ENCODE peak calls at places on chromosomes 12 and 14, in five cellular contexts. E is stomach; W is CD8-positive, alpha-beta memory T cell; R is coronary artery; O is left lung. S is an unnamed sample.

GRCh38 chr12:130514149-130514551 is 176.5 kb downstream of the PIWIL1 start:
- DNase-seq in E (no peak), W (no peak), R (no peak), O (no peak), S (no peak)

GRCh38 chr14:58646479-58646878 is 8.7 kb downstream of the DACT1 start:
- DNase-seq in E (no peak), W (no peak), R (no peak), O (peak; percentile 62), S (no peak)

GRCh38 chr12:131912526-131913274 is 16.4 kb upstream of the PUS1 start:
- DNase-seq in E (peak; percentile 56), W (no peak), R (peak; percentile 90), O (peak; percentile 68), S (peak; percentile 58)

GRCh38 chr12:65511134-65511912 is 232.8 kb downstream of the MSRB3 start:
- DNase-seq in E (no peak), W (no peak), R (no peak), O (no peak), S (peak; percentile 79)

GRCh38 chr12:114626-115211 is 48.2 kb downstream of the IQSEC3 start:
- DNase-seq in E (no peak), W (no peak), R (no peak), O (no peak), S (no peak)

GRCh38 chr12:98058838-98059237 is 456.6 kb upstream of the TMPO start:
- DNase-seq in E (no peak), W (no peak), R (no peak), O (no peak), S (no peak)

GRCh38 chr12:120725151-120725658 is 421 bp upstream of the ACADS start:
- DNase-seq in E (no peak), W (no peak), R (no peak), O (no peak), S (no peak)

GRCh38 chr12:21371050-21371449 is 1.7 kb upstream of the IAPP start:
- DNase-seq in E (no peak), W (no peak), R (no peak), O (no peak), S (no peak)

GRCh38 chr14:76958975-76959710 is 69.4 kb downstream of the IRF2BPL start:
- DNase-seq in E (no peak), W (no peak), R (peak; percentile 92), O (no peak), S (no peak)

GRCh38 chr14:76208340-76208739 is 56.6 kb downstream of the GPATCH2L start:
- DNase-seq in E (no peak), W (no peak), R (no peak), O (no peak), S (no peak)

GRCh38 chr12:15910864-15911696 is at the start of gene DERA:
- DNase-seq in E (peak; percentile 87), W (peak; percentile 50), R (peak; percentile 86), O (peak; percentile 98), S (peak; percentile 88)

GRCh38 chr12:2498961-2499500 is 295.7 kb upstream of the FKBP4 start:
- DNase-seq in E (peak; percentile 74), W (no peak), R (no peak), O (no peak), S (no peak)

GRCh38 chr14:100438678-100439592 is 115.8 kb downstream of the SLC25A47 start:
- DNase-seq in E (peak; percentile 42), W (no peak), R (no peak), O (no peak), S (peak; percentile 34)

GRCh38 chr14:100435459-100435858 is 112.3 kb downstream of the SLC25A47 start:
- DNase-seq in E (no peak), W (no peak), R (no peak), O (no peak), S (no peak)

GRCh38 chr14:100438271-100438670 is 115.1 kb downstream of the SLC25A47 start:
- DNase-seq in E (no peak), W (no peak), R (no peak), O (no peak), S (no peak)

GRCh38 chr14:100434911-100435455 is 111.8 kb downstream of the SLC25A47 start:
- DNase-seq in E (no peak), W (no peak), R (no peak), O (no peak), S (no peak)

DNA sequence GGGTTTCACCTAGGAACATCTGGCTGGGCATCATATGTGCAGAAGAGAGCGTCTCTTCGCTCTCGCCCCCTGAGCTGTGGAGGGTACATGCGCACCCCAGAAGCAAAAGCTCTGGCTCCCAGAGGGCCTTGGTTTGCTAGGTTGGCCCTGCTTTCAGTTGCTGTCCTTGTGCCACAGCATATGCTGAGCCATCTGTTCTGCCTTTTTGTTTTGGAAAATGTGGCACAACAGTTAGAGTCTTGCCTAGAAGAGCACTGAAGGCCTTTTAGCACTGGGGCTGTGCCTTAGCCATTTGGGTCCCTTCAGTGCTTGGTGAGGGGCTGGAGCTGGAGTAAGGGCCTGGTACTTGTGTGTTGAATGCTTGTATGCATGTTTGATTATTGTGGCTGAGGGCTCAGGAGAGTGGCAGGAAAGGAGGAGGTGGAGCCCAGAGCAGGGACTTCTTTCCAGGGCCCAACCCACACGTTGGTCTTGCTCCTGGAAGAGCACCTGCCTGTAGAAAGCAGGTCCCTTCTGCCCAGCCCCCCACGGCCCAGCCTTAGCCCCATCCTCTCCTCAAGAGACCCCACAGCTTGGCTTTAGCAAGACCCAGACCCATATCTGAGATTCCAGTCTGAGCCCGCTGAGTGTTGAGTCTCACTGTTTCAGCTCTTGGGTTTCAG is 113.7 kb downstream of the SLC25A47 start:
- DNase-seq in E (no peak), W (no peak), R (no peak), O (no peak), S (no peak)
- H3K27ac ChIP-seq in E (no peak overlapping the region), W (no peak overlapping the region), R (no peak overlapping the region), O (no peak overlapping the region), S (no peak overlapping the region)

GRCh38 chr12:91106283-91106682 is 5.0 kb downstream of the LUM start:
- DNase-seq in E (no peak), W (no peak), R (no peak), O (no peak), S (no peak)
- H3K4me3 ChIP-seq in E (no peak overlapping the region), W (no peak overlapping the region), R (peak overlapping the region; percentile 11), O (peak overlapping the region; percentile 7), S (no peak overlapping the region)

GRCh38 chr14:32233292-32233691 is 30.2 kb upstream of the RNU6-8 start:
- DNase-seq in E (no peak), W (no peak), R (no peak), O (no peak), S (no peak)

GRCh38 chr14:32232481-32232880 is 29.4 kb upstream of the RNU6-8 start:
- DNase-seq in E (no peak), W (no peak), R (no peak), O (no peak), S (no peak)

GRCh38 chr14:32226051-32226450 is 23.0 kb upstream of the RNU6-8 start:
- DNase-seq in E (no peak), W (no peak), R (no peak), O (no peak), S (no peak)

GRCh38 chr14:32230181-32230580 is 27.1 kb upstream of the RNU6-8 start:
- DNase-seq in E (no peak), W (no peak), R (no peak), O (no peak), S (no peak)

GRCh38 chr14:32230695-32231280 is 27.7 kb upstream of the RNU6-8 start:
- DNase-seq in E (no peak), W (no peak), R (no peak), O (no peak), S (no peak)
- H3K27ac ChIP-seq in E (no peak overlapping the region), W (no peak overlapping the region), R (no peak overlapping the region), O (no peak overlapping the region), S (no peak overlapping the region)

DNA sequence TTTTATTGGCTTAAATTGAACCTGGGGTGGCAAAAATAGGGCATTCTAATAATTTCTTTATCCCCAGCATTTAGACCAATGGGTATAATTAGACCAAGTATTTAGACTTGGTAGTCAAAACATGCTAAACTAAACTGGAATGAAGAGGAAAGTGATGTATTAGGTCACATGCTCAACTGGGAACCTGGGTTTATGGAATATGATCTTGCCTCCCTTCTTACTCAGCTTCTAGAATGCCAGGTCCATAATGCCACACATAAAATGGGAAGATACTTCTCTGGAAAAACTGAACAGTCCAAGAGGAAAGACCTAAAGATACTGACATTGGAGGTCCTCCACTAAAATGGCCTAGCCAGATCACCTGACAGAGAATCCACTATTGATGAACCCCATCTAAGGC is 6.2 kb upstream of the BIN2 start:
- DNase-seq in E (no peak), W (no peak), R (no peak), O (no peak), S (no peak)
- H3K4me3 ChIP-seq in E (no peak overlapping the region), W (peak overlapping the region; percentile 66), R (no peak overlapping the region), O (no peak overlapping the region), S (no peak overlapping the region)

DNA sequence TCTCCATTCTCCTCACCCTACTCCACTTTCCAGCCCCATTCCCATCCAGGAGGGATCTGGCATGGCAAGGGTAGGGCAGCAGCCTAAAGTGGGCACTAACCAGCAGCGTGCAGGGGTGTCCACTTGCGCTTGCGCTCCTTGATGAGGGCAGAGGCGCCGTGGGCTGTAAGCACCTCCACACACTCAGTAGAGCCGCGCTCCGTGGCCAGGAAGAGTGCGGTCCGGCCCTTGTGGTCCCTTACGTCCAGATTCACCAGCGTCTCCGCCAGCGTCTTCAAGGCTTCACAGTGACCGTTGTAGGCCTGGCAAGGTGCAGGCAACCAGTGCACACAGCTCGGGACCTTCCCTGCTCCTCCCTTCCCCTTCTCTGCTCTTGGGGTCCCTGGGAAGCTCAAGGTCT is 10.3 kb downstream of the ANKRD52 start:
- DNase-seq in E (no peak), W (no peak), R (no peak), O (no peak), S (peak; percentile 46)
- H3K27ac ChIP-seq in E (no peak overlapping the region), W (no peak overlapping the region), R (no peak overlapping the region), O (no peak overlapping the region), S (no peak overlapping the region)

S was measured in right lobe of liver.